ENCODE peak calls at places on chromosomes 1 and 21, in seven cellular contexts. H is stimulated activated CD4-positive, alpha-beta T cell treated with anti-CD3 and anti-CD28 coated beads, TNF-alpha, amount 100 ng/mL, for 24 hours; V is AG08395; C is NCI-H774; X is iris pigment epithelial cell; G is B cell; Y is GM18507. O is an unnamed sample.

GRCh38 chr1:60978421-60979357 is 103.7 kb upstream of the NFIA start:
- DNase-seq in Y (no peak), H (peak; percentile 16), C (no peak), V (peak; percentile 47), G (peak; percentile 17), X (peak; percentile 67), O (no peak)

GRCh38 chr1:175129182-175129581 is 61.5 kb downstream of the TNN start:
- DNase-seq in X (no peak), G (no peak), V (peak; percentile 86), C (no peak), Y (no peak), H (no peak), O (no peak)

GRCh38 chr1:14623090-14623489 is 24.6 kb downstream of the KAZN start:
- DNase-seq in G (no peak), H (no peak), Y (no peak), X (no peak), V (no peak), C (no peak), O (no peak)

GRCh38 chr1:4771267-4771666 is 116.9 kb downstream of the AJAP1 start:
- DNase-seq in H (no peak), Y (no peak), G (no peak), X (no peak), V (no peak), C (no peak), O (no peak)

GRCh38 chr1:43706598-43707190 is 642 bp upstream of the ST3GAL3 start:
- DNase-seq in H (peak; percentile 22), C (no peak), V (no peak), Y (no peak), G (peak; percentile 22), X (peak; percentile 22), O (no peak)

GRCh38 chr1:104929280-104929679 is 1179.6 kb downstream of the AMY1C start:
- DNase-seq in V (no peak), Y (no peak), H (no peak), G (no peak), X (no peak), C (no peak), O (no peak)

GRCh38 chr1:68321084-68321685 is 88.9 kb upstream of the WLS start:
- DNase-seq in C (peak; percentile 61), Y (no peak), G (no peak), V (peak; percentile 47), H (no peak), X (peak; percentile 71), O (no peak)

GRCh38 chr1:68384321-68384813 is 65.4 kb downstream of the RPE65 start:
- DNase-seq in V (peak; percentile 96), Y (no peak), H (no peak), G (no peak), C (peak; percentile 4), X (peak; percentile 100), O (no peak)

GRCh38 chr1:21232044-21232443 is 55.3 kb upstream of the EIF4G3 start:
- DNase-seq in G (peak; percentile 66), V (peak; percentile 74), C (no peak), H (no peak), X (peak; percentile 37), Y (no peak), O (no peak)

GRCh38 chr1:229199261-229199850 is 71.6 kb upstream of the RAB4A start:
- DNase-seq in X (no peak), H (no peak), C (no peak), Y (no peak), G (no peak), V (no peak), O (no peak)

GRCh38 chr1:203692565-203693470 is 66.2 kb downstream of the ATP2B4 start:
- DNase-seq in H (no peak), X (peak; percentile 93), G (no peak), C (no peak), Y (no peak), V (peak; percentile 94), O (no peak)

GRCh38 chr1:66251521-66251920 is 282.4 kb upstream of the SGIP1 start:
- DNase-seq in G (no peak), X (peak; percentile 29), H (no peak), V (no peak), Y (no peak), C (no peak), O (peak; percentile 16)

GRCh38 chr1:156458181-156458503 is 42.4 kb downstream of the MEF2D start:
- DNase-seq in V (peak; percentile 46), G (no peak), Y (no peak), X (peak; percentile 80), H (no peak), C (no peak), O (no peak)

GRCh38 chr1:17538428-17539130 is 919 bp upstream of the ARHGEF10L start:
- DNase-seq in X (peak; percentile 36), G (no peak), V (no peak), H (no peak), C (no peak), Y (no peak), O (no peak)

GRCh38 chr1:153922076-153922837 is 515 bp downstream of the GATAD2B start:
- DNase-seq in V (peak; percentile 21), H (peak; percentile 71), G (no peak), C (peak; percentile 81), Y (peak; percentile 37), X (peak; percentile 12), O (peak; percentile 37)

GRCh38 chr1:214187152-214187900 is 93.6 kb upstream of the SMYD2 start:
- DNase-seq in V (peak; percentile 3), C (no peak), H (no peak), Y (no peak), G (no peak), X (peak; percentile 4), O (no peak)

GRCh38 chr1:32755810-32756159 is 53.2 kb upstream of the SYNC start:
- DNase-seq in G (no peak), X (no peak), V (no peak), Y (no peak), H (no peak), C (no peak), O (no peak)

GRCh38 chr1:81690881-81691453 is 109.8 kb upstream of the ADGRL2 start:
- DNase-seq in C (no peak), H (no peak), Y (no peak), G (no peak), V (no peak), X (no peak), O (no peak)

GRCh38 chr1:209839875-209840491 is 12.2 kb downstream of the UTP25 start:
- DNase-seq in Y (no peak), H (peak; percentile 7), C (no peak), V (peak; percentile 96), G (no peak), X (peak; percentile 97), O (no peak)

GRCh38 chr1:54409156-54410142 is 3.3 kb upstream of the SSBP3 start:
- DNase-seq in X (no peak), V (no peak), H (no peak), C (no peak), G (peak; percentile 48), Y (no peak), O (no peak)

GRCh38 chr1:54289061-54289938 is 89.3 kb downstream of the MRPL37 start:
- DNase-seq in C (no peak), X (no peak), G (no peak), H (no peak), V (no peak), Y (no peak), O (no peak)

GRCh38 chr1:25197982-25198681 is 34.2 kb downstream of the SYF2 start:
- DNase-seq in V (peak; percentile 53), G (no peak), Y (no peak), H (no peak), X (no peak), C (no peak), O (peak; percentile 45)

GRCh38 chr21:38082936-38083335 is 166.7 kb upstream of the KCNJ6 start:
- DNase-seq in V (no peak), H (no peak), Y (no peak), X (no peak), G (no peak), C (no peak), O (no peak)

GRCh38 chr1:54812801-54813478 is 11.8 kb upstream of the TTC22 start:
- DNase-seq in X (no peak), V (no peak), G (no peak), Y (no peak), C (no peak), H (no peak), O (no peak)

GRCh38 chr1:71046891-71047634 is 553 bp downstream of the PTGER3 start:
- DNase-seq in Y (no peak), V (peak; percentile 27), C (no peak), H (peak; percentile 5), X (no peak), G (peak; percentile 29), O (no peak)

GRCh38 chr21:45993210-45994085 is 11.9 kb downstream of the COL6A1 start:
- DNase-seq in X (no peak), C (no peak), Y (no peak), H (no peak), V (no peak), G (no peak), O (no peak)

GRCh38 chr1:216627252-216627651 is 96.0 kb downstream of the ESRRG start:
- DNase-seq in V (no peak), C (no peak), G (no peak), H (no peak), X (no peak), Y (no peak), O (no peak)

GRCh38 chr1:49197081-49197480 is 420.4 kb upstream of the BEND5 start:
- DNase-seq in C (no peak), G (no peak), V (peak; percentile 41), X (peak; percentile 2), Y (no peak), H (no peak), O (no peak)

GRCh38 chr1:7384121-7384520 is 387.0 kb upstream of the VAMP3 start:
- DNase-seq in X (no peak), C (no peak), G (no peak), V (no peak), H (no peak), Y (no peak), O (no peak)

GRCh38 chr1:92853299-92853698 is 21.5 kb downstream of the RPL5 start:
- DNase-seq in V (no peak), X (no peak), Y (no peak), G (no peak), C (no peak), H (no peak), O (peak; percentile 20)

GRCh38 chr1:98420376-98421097 is 241.0 kb upstream of the SNX7 start:
- DNase-seq in C (no peak), V (peak; percentile 5), H (no peak), X (peak; percentile 61), G (no peak), Y (no peak), O (no peak)

GRCh38 chr1:41341756-41342562 is 19.3 kb upstream of the FOXO6 start:
- DNase-seq in C (peak; percentile 86), Y (no peak), H (no peak), V (no peak), G (no peak), X (peak; percentile 17), O (no peak)

GRCh38 chr1:224998185-224998584 is 68.7 kb downstream of the DNAH14 start:
- DNase-seq in G (no peak), H (no peak), V (no peak), Y (no peak), X (peak; percentile 9), C (no peak), O (no peak)

GRCh38 chr1:7679873-7680790 is 91.0 kb upstream of the VAMP3 start:
- DNase-seq in Y (no peak), C (no peak), G (peak; percentile 63), X (peak; percentile 32), V (peak; percentile 53), H (peak; percentile 33), O (no peak)

GRCh38 chr21:16751705-16752104 is 761.1 kb upstream of the CXADR start:
- DNase-seq in V (no peak), G (no peak), X (no peak), Y (no peak), H (no peak), C (no peak), O (no peak)

GRCh38 chr21:16457498-16457897 is 727.7 kb downstream of the USP25 start:
- DNase-seq in H (no peak), G (no peak), X (no peak), C (no peak), Y (no peak), V (no peak), O (no peak)

GRCh38 chr1:104331763-104332162 is 582.1 kb downstream of the AMY1C start:
- DNase-seq in V (no peak), Y (no peak), C (no peak), G (no peak), H (no peak), X (no peak), O (no peak)

GRCh38 chr1:204108312-204109141 is 35.6 kb downstream of the SOX13 start:
- DNase-seq in X (no peak), V (no peak), G (no peak), C (peak; percentile 72), H (no peak), Y (no peak), O (no peak)